ENCODE peak calls at places on chromosomes 1 and 21, in four cellular contexts. D is AG08396, R is erythroblast, S is C1 segment of cervical spinal cord. J is an unnamed sample.

GRCh38 chr1:61921435-61921834 is 179.2 kb downstream of the PATJ start:
- DNase-seq in D (no peak), R (no peak), S (no peak), J (no peak)

GRCh38 chr21:45986316-45987051 is 4.9 kb downstream of the COL6A1 start:
- DNase-seq in D (no peak), R (no peak), S (no peak), J (no peak)

GRCh38 chr1:70038025-70038424 is 167.4 kb downstream of the LRRC40 start:
- DNase-seq in D (no peak), R (no peak), S (no peak), J (no peak)

GRCh38 chr1:202879128-202879527 is 9.8 kb downstream of the RABIF start:
- DNase-seq in D (no peak), R (no peak), S (no peak), J (no peak)

GRCh38 chr1:201426395-201427310 is 5.1 kb upstream of the TNNI1 start:
- DNase-seq in D (no peak), R (no peak), S (peak), J (no peak)

GRCh38 chr1:75188892-75189291 is 54.7 kb downstream of the LHX8 start:
- DNase-seq in D (no peak), R (no peak), S (no peak), J (no peak)

GRCh38 chr1:38559180-38559874 is 300.2 kb downstream of the RRAGC start:
- DNase-seq in D (no peak), R (no peak), S (no peak), J (no peak)

GRCh38 chr1:201456499-201457309 is 12.3 kb downstream of the PHLDA3 start:
- DNase-seq in D (peak), R (no peak), S (peak), J (no peak)

GRCh38 chr1:151715726-151716404 is 738 bp downstream of the CELF3 start:
- DNase-seq in D (no peak), R (peak), S (peak), J (no peak)

GRCh38 chr1:2981388-2981787 is 39.9 kb upstream of the ACTRT2 start:
- DNase-seq in D (no peak), R (no peak), S (no peak), J (no peak)

GRCh38 chr1:7120863-7121621 is 335.8 kb downstream of the CAMTA1 start:
- DNase-seq in D (no peak), R (no peak), S (no peak), J (no peak)

GRCh38 chr1:19262047-19262446 is 10.4 kb downstream of the MRTO4 start:
- DNase-seq in D (no peak), R (no peak), S (no peak), J (no peak)

GRCh38 chr21:26165331-26165730 is 5.2 kb downstream of the APP start:
- DNase-seq in D (no peak), R (no peak), S (peak), J (no peak)

GRCh38 chr1:92478393-92478792 is 8.3 kb downstream of the GFI1 start:
- DNase-seq in D (no peak), R (no peak), S (no peak), J (no peak)

GRCh38 chr1:156848461-156849150 is 10.3 kb downstream of the INSRR start:
- DNase-seq in D (no peak), R (no peak), S (no peak), J (no peak)

GRCh38 chr1:219264557-219264956 is 90.9 kb downstream of the LYPLAL1 start:
- DNase-seq in D (no peak), R (no peak), S (no peak), J (no peak)

GRCh38 chr1:30986755-30987154 is 78.2 kb upstream of the SDC3 start:
- DNase-seq in D (no peak), R (no peak), S (no peak), J (no peak)

GRCh38 chr21:15874610-15875009 is 144.8 kb downstream of the USP25 start:
- DNase-seq in D (no peak), R (no peak), S (no peak), J (no peak)

GRCh38 chr21:37073417-37074194 is 552 bp downstream of the TTC3 start:
- DNase-seq in D (peak), R (peak), S (peak), J (peak)

GRCh38 chr1:201016943-201017827 is 6.3 kb downstream of the KIF21B start:
- DNase-seq in D (no peak), R (no peak), S (no peak), J (no peak)

GRCh38 chr21:43345746-43346409 is 81.1 kb downstream of the SIK1 start:
- DNase-seq in D (peak), R (peak), S (no peak), J (no peak)

GRCh38 chr1:41840592-41841246 is 78.0 kb downstream of the HIVEP3 start:
- DNase-seq in D (no peak), R (no peak), S (peak), J (no peak)

GRCh38 chr1:230167419-230167852 is 100.4 kb downstream of the GALNT2 start:
- DNase-seq in D (peak), R (peak), S (no peak), J (no peak)

GRCh38 chr1:1455366-1455884 is 5.9 kb downstream of the ATAD3C start:
- DNase-seq in D (no peak), R (no peak), S (no peak), J (no peak)

GRCh38 chr1:208868554-208868953 is 624.4 kb upstream of the PLXNA2 start:
- DNase-seq in D (peak), R (no peak), S (no peak), J (no peak)

GRCh38 chr1:180519846-180520245 is 17.5 kb upstream of the ACBD6 start:
- DNase-seq in D (no peak), R (no peak), S (no peak), J (no peak)

GRCh38 chr1:246219508-246220030 is 287.5 kb downstream of the SMYD3 start:
- DNase-seq in D (no peak), R (no peak), S (no peak), J (no peak)

GRCh38 chr1:3502834-3503524 is 48.5 kb downstream of the ARHGEF16 start:
- DNase-seq in D (no peak), R (no peak), S (no peak), J (no peak)

GRCh38 chr1:29802181-29803068 is 566.1 kb downstream of the PTPRU start:
- DNase-seq in D (peak), R (no peak), S (no peak), J (no peak)

GRCh38 chr1:46097149-46097472 is 35.3 kb downstream of the PIK3R3 start:
- DNase-seq in D (no peak), R (no peak), S (no peak), J (no peak)

GRCh38 chr21:35643176-35643575 is 417.1 kb downstream of the SETD4 start:
- DNase-seq in D (no peak), R (no peak), S (no peak), J (no peak)

GRCh38 chr1:224067621-224068457 is 46.1 kb upstream of the FBXO28 start:
- DNase-seq in D (peak), R (peak), S (no peak), J (no peak)

GRCh38 chr1:40041466-40041838 is 923 bp downstream of the CAP1 start:
- DNase-seq in D (no peak), R (no peak), S (no peak), J (no peak)

GRCh38 chr1:9996624-9997582 is at the start of gene RBP7:
- DNase-seq in D (peak), R (no peak), S (no peak), J (no peak)

GRCh38 chr1:209883341-209883971 is 54.6 kb upstream of the SYT14 start:
- DNase-seq in D (peak), R (peak), S (peak), J (no peak)

GRCh38 chr1:54549181-54549924 is 1.3 kb downstream of the ACOT11 start:
- DNase-seq in D (no peak), R (no peak), S (peak), J (no peak)

GRCh38 chr1:24694380-24694843 is 50.8 kb upstream of the CLIC4 start:
- DNase-seq in D (no peak), R (peak), S (no peak), J (no peak)

GRCh38 chr1:86419277-86419903 is 4.6 kb upstream of the CLCA2 start:
- DNase-seq in D (peak), R (peak), S (no peak), J (peak)

J was measured in anterior cingulate cortex.